ENCODE peak calls at places on chromosomes 11 and 22, in eight cellular contexts. E is DND-41, S is cardiac fibroblast, I is ovary, L is astrocyte of the cerebellum, X is PC-3, D is dorsolateral prefrontal cortex, F is fibroblast of pulmonary artery. R is an unnamed sample.

GRCh38 chr11:1628506-1629325 is 859 bp upstream of the KRTAP5-5 start:
- DNase-seq in E (peak; percentile 35), S (peak; percentile 28), I (peak; percentile 52), L (no peak), X (peak; percentile 47), D (peak; percentile 82), F (peak; percentile 29), R (no peak)

GRCh38 chr11:3000032-3000961 is 8.2 kb upstream of the NAP1L4 start:
- DNase-seq in E (no peak), S (peak; percentile 39), I (peak; percentile 56), L (peak; percentile 41), X (no peak), D (peak; percentile 94), F (peak; percentile 65), R (no peak)

GRCh38 chr11:24828938-24829337 is 332.1 kb downstream of the LUZP2 start:
- DNase-seq in E (no peak), S (no peak), I (no peak), L (no peak), X (peak; percentile 64), D (no peak), F (no peak), R (no peak)

GRCh38 chr11:26618441-26618840 is 46.4 kb upstream of the MUC15 start:
- DNase-seq in E (no peak), S (no peak), I (no peak), L (no peak), X (no peak), D (no peak), F (no peak), R (no peak)

GRCh38 chr22:45448431-45448830 is 34.9 kb downstream of the RIBC2 start:
- DNase-seq in E (no peak), S (no peak), I (peak; percentile 78), L (no peak), X (no peak), D (no peak), F (peak; percentile 47), R (no peak)

GRCh38 chr11:1839204-1839923 is 583 bp downstream of the TNNI2 start:
- DNase-seq in E (no peak), S (no peak), I (no peak), L (no peak), X (no peak), D (no peak), F (no peak), R (no peak)

GRCh38 chr11:1165256-1166041 is 7.7 kb downstream of the MUC5AC start:
- DNase-seq in E (no peak), S (no peak), I (no peak), L (no peak), X (no peak), D (peak; percentile 30), F (no peak), R (no peak)

GRCh38 chr11:33475999-33476398 is 218.8 kb downstream of the HIPK3 start:
- DNase-seq in E (no peak), S (peak; percentile 74), I (no peak), L (peak; percentile 80), X (peak; percentile 20), D (no peak), F (peak; percentile 91), R (peak; percentile 60)

GRCh38 chr11:80748207-80748606 is 1307.4 kb upstream of the TENM4 start:
- DNase-seq in E (no peak), S (no peak), I (no peak), L (no peak), X (no peak), D (no peak), F (no peak), R (no peak)

GRCh38 chr22:21074092-21074715 is 28.5 kb downstream of the LRRC74B start:
- DNase-seq in E (no peak), S (peak; percentile 82), I (no peak), L (peak; percentile 28), X (peak; percentile 84), D (peak; percentile 21), F (peak; percentile 41), R (peak; percentile 10)

GRCh38 chr22:32747588-32747987 is 53.9 kb upstream of the TIMP3 start:
- DNase-seq in E (no peak), S (no peak), I (no peak), L (no peak), X (no peak), D (no peak), F (no peak), R (no peak)

GRCh38 chr11:82927264-82927880 is 25.8 kb downstream of the DDIAS start:
- DNase-seq in E (peak; percentile 13), S (peak; percentile 75), I (no peak), L (peak; percentile 39), X (peak; percentile 80), D (no peak), F (peak; percentile 73), R (peak; percentile 14)

GRCh38 chr11:69962152-69962551 is 116.0 kb upstream of the ANO1 start:
- DNase-seq in E (no peak), S (peak; percentile 68), I (no peak), L (no peak), X (peak; percentile 94), D (no peak), F (no peak), R (no peak)

GRCh38 chr11:126888126-126888712 is 112.4 kb downstream of the KIRREL3 start:
- DNase-seq in E (peak; percentile 24), S (no peak), I (no peak), L (no peak), X (no peak), D (no peak), F (no peak), R (no peak)

GRCh38 chr22:39277135-39277607 is 32.4 kb upstream of the PDGFB start:
- DNase-seq in E (no peak), S (peak; percentile 90), I (no peak), L (no peak), X (peak; percentile 73), D (no peak), F (peak; percentile 53), R (peak; percentile 78)

GRCh38 chr11:77038029-77038824 is 4.0 kb downstream of the B3GNT6 start:
- DNase-seq in E (no peak), S (no peak), I (no peak), L (no peak), X (peak; percentile 75), D (no peak), F (no peak), R (no peak)

GRCh38 chr11:50298182-50298988 is 265.7 kb downstream of the OR4C45 start:
- DNase-seq in E (no peak), S (no peak), I (no peak), L (no peak), X (no peak), D (no peak), F (peak; percentile 17), R (no peak)

GRCh38 chr11:118202599-118203422 is 22.0 kb downstream of the JAML start:
- DNase-seq in E (peak; percentile 59), S (no peak), I (no peak), L (no peak), X (no peak), D (no peak), F (no peak), R (no peak)

GRCh38 chr11:5242933-5243844 is 6.5 kb downstream of the HBG1 start:
- DNase-seq in E (no peak), S (peak; percentile 41), I (no peak), L (no peak), X (no peak), D (no peak), F (no peak), R (no peak)

GRCh38 chr11:119592642-119593041 is 136.4 kb downstream of the NECTIN1 start:
- DNase-seq in E (no peak), S (no peak), I (no peak), L (no peak), X (no peak), D (no peak), F (no peak), R (no peak)

GRCh38 chr11:78171951-78172350 is 16.5 kb downstream of the KCTD21 start:
- DNase-seq in E (no peak), S (no peak), I (no peak), L (no peak), X (no peak), D (no peak), F (no peak), R (no peak)

GRCh38 chr22:32444068-32444467 is 20.2 kb downstream of the BPIFC start:
- DNase-seq in E (no peak), S (no peak), I (no peak), L (no peak), X (peak; percentile 52), D (no peak), F (peak; percentile 4), R (no peak)

DNA sequence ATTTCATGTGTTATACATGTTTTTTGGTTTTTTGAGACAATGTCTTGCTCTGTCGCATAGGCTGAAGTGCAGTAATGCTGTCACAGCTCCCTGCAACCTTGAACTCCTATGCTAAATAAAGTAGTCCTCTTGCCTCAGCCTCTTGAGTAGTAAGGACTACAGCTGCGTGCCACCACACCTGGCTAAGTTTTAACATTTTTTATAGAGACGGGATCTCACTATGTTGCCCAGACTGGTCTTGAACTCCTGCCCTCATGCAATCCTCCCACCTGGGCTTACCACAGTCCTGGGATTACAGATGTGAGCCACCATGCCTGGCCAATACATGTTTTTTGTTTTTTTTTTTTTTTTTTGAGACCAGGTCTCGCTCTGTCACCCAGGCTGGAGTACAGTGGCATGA is 33.9 kb downstream of the SWAP70 start:
- DNase-seq in E (no peak), S (no peak), I (no peak), L (no peak), X (no peak), D (no peak), F (no peak), R (no peak)
- H3K4me3 ChIP-seq in E (no peak overlapping the region), S (no peak overlapping the region), I (no peak overlapping the region), L (no peak overlapping the region), X (no peak overlapping the region), D (no peak overlapping the region), F (no peak overlapping the region), R (no peak overlapping the region)

GRCh38 chr11:103904324-103904667 is 132.1 kb upstream of the DDI1 start:
- DNase-seq in E (no peak), S (no peak), I (no peak), L (no peak), X (no peak), D (no peak), F (no peak), R (no peak)
- H3K4me3 ChIP-seq in E (no peak overlapping the region), S (no peak overlapping the region), I (no peak overlapping the region), L (no peak overlapping the region), X (no peak overlapping the region), D (no peak overlapping the region), F (no peak overlapping the region), R (no peak overlapping the region)

DNA sequence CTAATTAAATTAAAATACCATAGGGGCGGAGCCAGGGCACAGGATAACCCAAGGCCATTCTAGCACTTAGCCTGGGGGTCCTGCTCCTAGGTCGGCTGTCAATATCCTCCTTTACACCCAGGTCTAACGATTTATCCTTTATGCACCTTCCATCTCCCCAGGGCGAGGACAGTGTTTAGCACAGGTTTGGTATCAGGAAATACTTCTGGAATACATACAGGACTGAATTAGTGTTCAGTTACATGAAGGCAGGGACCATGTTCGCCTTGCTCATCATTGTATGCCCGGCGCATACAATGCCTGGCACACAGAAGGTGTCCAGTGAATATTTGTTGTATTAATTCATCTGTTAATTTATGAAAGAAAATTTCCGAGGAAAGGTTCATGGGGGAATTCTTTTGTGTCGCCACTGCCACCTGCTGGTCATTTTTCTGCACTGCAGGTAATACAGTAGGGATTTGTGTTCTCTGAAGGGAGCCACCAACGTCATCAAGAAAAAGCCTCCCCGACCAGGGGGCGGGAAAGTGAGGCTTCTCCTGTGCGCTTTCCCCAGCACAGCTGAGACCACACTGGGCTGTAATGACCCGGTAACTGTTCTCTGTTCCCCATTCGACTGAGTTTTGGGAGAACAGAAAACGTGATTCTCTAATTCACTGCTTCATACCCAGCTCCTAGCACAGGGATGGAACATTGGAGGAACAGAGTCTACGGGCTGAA is 68.7 kb upstream of the ASPHD2 start:
- DNase-seq in E (peak; percentile 71), S (peak; percentile 86), I (peak; percentile 65), L (peak; percentile 62), X (peak; percentile 79), D (peak; percentile 58), F (peak; percentile 84), R (peak; percentile 24)
- H3K4me3 ChIP-seq in E (no peak overlapping the region), S (peak overlapping the region; percentile 25), I (no peak overlapping the region), L (no peak overlapping the region), X (peak overlapping the region; percentile 65), D (peak overlapping the region; percentile 22), F (no peak overlapping the region), R (peak overlapping the region; percentile 14)

GRCh38 chr22:23203452-23204124 is 23.3 kb downstream of the BCR start:
- DNase-seq in E (no peak), S (no peak), I (no peak), L (no peak), X (no peak), D (no peak), F (no peak), R (no peak)
- H3K4me3 ChIP-seq in E (no peak overlapping the region), S (no peak overlapping the region), I (no peak overlapping the region), L (no peak overlapping the region), X (no peak overlapping the region), D (no peak overlapping the region), F (no peak overlapping the region), R (no peak overlapping the region)